ENCODE peak calls at places on chromosome 20, in four cellular contexts. One of them, this sample, is unnamed.

GRCh38 chr20:24647713-24648112 is 178.3 kb downstream of the SYNDIG1 start:
- DNase-seq in suprapubic skin: no peak
- DNase-seq in body of pancreas: no peak
- DNase-seq in adipocyte: no peak
- DNase-seq in this sample: no peak

GRCh38 chr20:56181593-56181992 is 66.9 kb upstream of the MC3R start:
- DNase-seq in adipocyte: no peak
- DNase-seq in suprapubic skin: no peak
- DNase-seq in body of pancreas: no peak
- DNase-seq in this sample: no peak

GRCh38 chr20:61803903-61804804 is 261.5 kb downstream of the TAF4 start:
- DNase-seq in suprapubic skin: no peak
- DNase-seq in adipocyte: peak; percentile 2
- DNase-seq in body of pancreas: no peak
- DNase-seq in this sample: no peak

GRCh38 chr20:62360854-62361798 is 6.0 kb downstream of the LAMA5 start:
- DNase-seq in suprapubic skin: peak; percentile 63
- DNase-seq in body of pancreas: no peak
- DNase-seq in adipocyte: no peak
- DNase-seq in this sample: peak; percentile 23

GRCh38 chr20:13220194-13220856 is 749 bp upstream of the ISM1 start:
- DNase-seq in body of pancreas: peak; percentile 77
- DNase-seq in suprapubic skin: peak; percentile 88
- DNase-seq in adipocyte: peak; percentile 48
- DNase-seq in this sample: peak; percentile 23

GRCh38 chr20:36666181-36666740 is 20.3 kb upstream of the SLA2 start:
- DNase-seq in adipocyte: peak; percentile 18
- DNase-seq in body of pancreas: no peak
- DNase-seq in suprapubic skin: no peak
- DNase-seq in this sample: no peak

GRCh38 chr20:38883081-38883980 is 42.9 kb upstream of the FAM83D start:
- DNase-seq in suprapubic skin: no peak
- DNase-seq in body of pancreas: peak; percentile 16
- DNase-seq in adipocyte: no peak
- DNase-seq in this sample: peak; percentile 98

GRCh38 chr20:58721951-58722371 is 29.4 kb downstream of the NPEPL1 start:
- DNase-seq in suprapubic skin: peak; percentile 61
- DNase-seq in adipocyte: no peak
- DNase-seq in body of pancreas: no peak
- DNase-seq in this sample: no peak

GRCh38 chr20:20454367-20454766 is 86.5 kb downstream of the INSM1 start:
- DNase-seq in body of pancreas: no peak
- DNase-seq in suprapubic skin: no peak
- DNase-seq in adipocyte: no peak
- DNase-seq in this sample: no peak

GRCh38 chr20:19492937-19493336 is 265.1 kb upstream of the RIN2 start:
- DNase-seq in suprapubic skin: no peak
- DNase-seq in adipocyte: no peak
- DNase-seq in body of pancreas: peak; percentile 7
- DNase-seq in this sample: no peak

GRCh38 chr20:47597090-47597489 is 95.4 kb downstream of the NCOA3 start:
- DNase-seq in adipocyte: no peak
- DNase-seq in body of pancreas: no peak
- DNase-seq in suprapubic skin: no peak
- DNase-seq in this sample: no peak

GRCh38 chr20:63174309-63175030 is 41.5 kb downstream of the YTHDF1 start:
- DNase-seq in suprapubic skin: no peak
- DNase-seq in body of pancreas: no peak
- DNase-seq in adipocyte: no peak
- DNase-seq in this sample: no peak

GRCh38 chr20:38141154-38141888 is 23.7 kb downstream of the TGM2 start:
- DNase-seq in body of pancreas: no peak
- DNase-seq in adipocyte: no peak
- DNase-seq in suprapubic skin: no peak
- DNase-seq in this sample: no peak

GRCh38 chr20:8305449-8305978 is 173.4 kb downstream of the PLCB1 start:
- DNase-seq in suprapubic skin: peak; percentile 60
- DNase-seq in adipocyte: peak; percentile 39
- DNase-seq in body of pancreas: peak; percentile 73
- DNase-seq in this sample: peak; percentile 57

DNA sequence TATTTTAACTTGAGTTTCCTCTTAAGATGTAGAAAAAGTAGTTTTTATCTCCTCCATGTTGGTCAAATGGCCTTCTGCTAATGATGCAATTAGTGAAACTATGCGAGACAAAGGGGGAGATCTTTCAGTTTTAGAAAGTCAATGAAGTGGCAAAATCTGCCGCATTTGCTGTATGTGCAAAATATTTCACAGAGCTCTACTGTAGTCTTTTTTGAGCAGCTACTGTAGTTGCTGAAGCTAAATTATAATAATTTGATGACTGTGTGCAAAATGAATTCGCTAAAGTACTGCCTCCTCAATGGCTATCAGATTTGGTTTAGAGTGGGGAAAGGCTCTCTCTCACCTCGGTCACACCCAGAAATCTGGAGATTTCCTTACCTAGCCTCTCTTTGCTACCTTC is 267.6 kb upstream of the ZFP64 start:
- DNase-seq in suprapubic skin: no peak
- DNase-seq in adipocyte: no peak
- DNase-seq in body of pancreas: no peak
- DNase-seq in this sample: no peak
- H3K4me1 ChIP-seq in suprapubic skin: no peaks in the 10 kb centered on the region
- H3K4me1 ChIP-seq in adipocyte: peaks cover 13% of the 10 kb centered on the region
- H3K4me1 ChIP-seq in body of pancreas: no peaks in the 10 kb centered on the region
- H3K4me1 ChIP-seq in this sample: no peaks in the 10 kb centered on the region

GRCh38 chr20:1786496-1786895 is 108.7 kb upstream of the SIRPA start:
- DNase-seq in adipocyte: no peak
- DNase-seq in suprapubic skin: no peak
- DNase-seq in body of pancreas: no peak
- DNase-seq in this sample: no peak

GRCh38 chr20:1784586-1784985 is 110.6 kb upstream of the SIRPA start:
- DNase-seq in adipocyte: no peak
- DNase-seq in body of pancreas: no peak
- DNase-seq in suprapubic skin: no peak
- DNase-seq in this sample: no peak

GRCh38 chr20:1786061-1786460 is 109.1 kb upstream of the SIRPA start:
- DNase-seq in suprapubic skin: no peak
- DNase-seq in adipocyte: no peak
- DNase-seq in body of pancreas: no peak
- DNase-seq in this sample: no peak

GRCh38 chr20:1792274-1792673 is 102.9 kb upstream of the SIRPA start:
- DNase-seq in body of pancreas: no peak
- DNase-seq in adipocyte: no peak
- DNase-seq in suprapubic skin: no peak
- DNase-seq in this sample: no peak

GRCh38 chr20:1788039-1788438 is 107.2 kb upstream of the SIRPA start:
- DNase-seq in body of pancreas: no peak
- DNase-seq in suprapubic skin: no peak
- DNase-seq in adipocyte: no peak
- DNase-seq in this sample: no peak
- H3K27me3 ChIP-seq in body of pancreas: no peaks in the 10 kb centered on the region
- H3K27me3 ChIP-seq in suprapubic skin: peaks cover 5% of the 10 kb centered on the region
- H3K27me3 ChIP-seq in adipocyte: peaks cover 55% of the 10 kb centered on the region
- H3K27me3 ChIP-seq in this sample: no peaks in the 10 kb centered on the region

DNA sequence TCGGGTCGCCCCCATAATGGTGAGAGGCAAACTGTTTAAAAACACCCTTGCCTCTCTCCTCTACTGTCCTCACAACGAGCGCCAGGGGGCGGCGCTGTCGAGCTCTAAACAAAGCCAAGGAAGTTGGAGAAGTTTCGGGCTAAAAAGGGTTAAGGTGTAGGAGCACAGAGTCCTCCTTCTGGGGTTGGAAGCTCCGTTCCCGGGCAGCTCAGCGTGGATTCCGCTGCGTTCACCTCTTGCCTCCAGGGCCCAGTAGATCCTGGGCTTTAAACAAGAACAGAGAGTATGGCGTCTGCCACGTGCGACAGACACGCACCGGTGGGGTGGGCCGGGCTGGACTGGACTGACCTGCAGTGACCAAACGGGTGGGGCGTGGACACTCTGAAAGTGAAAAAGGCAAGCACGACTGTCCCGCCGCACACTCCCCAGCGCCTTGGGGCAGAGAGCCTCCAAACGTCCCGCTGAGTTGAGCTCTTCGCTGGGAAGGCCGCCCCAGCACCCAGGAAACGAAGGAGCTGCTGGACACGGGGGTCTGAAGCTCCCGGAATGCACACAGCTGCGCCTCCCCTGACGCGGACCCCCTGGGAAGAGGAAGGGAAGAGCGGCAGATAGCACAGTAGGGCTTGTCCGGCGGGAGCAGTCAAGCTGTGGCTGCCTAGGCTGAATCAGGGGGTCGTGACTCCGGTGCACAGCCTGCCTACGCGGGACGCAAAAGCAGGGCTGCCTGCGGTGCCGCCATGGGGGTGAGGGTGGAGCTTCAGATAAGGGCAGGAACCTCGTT is 1.6 kb upstream of the THBD start:
- DNase-seq in body of pancreas: peak; percentile 54
- DNase-seq in suprapubic skin: peak; percentile 87
- DNase-seq in adipocyte: peak; percentile 88
- DNase-seq in this sample: no peak
- H3K4me3 ChIP-seq in body of pancreas: no peak overlapping the region
- H3K4me3 ChIP-seq in suprapubic skin: peak overlapping the region; percentile 69
- H3K4me3 ChIP-seq in adipocyte: peak overlapping the region; percentile 80
- H3K4me3 ChIP-seq in this sample: no peak overlapping the region

GRCh38 chr20:41359541-41360011 is 7.0 kb downstream of the EMILIN3 start:
- DNase-seq in adipocyte: no peak
- DNase-seq in suprapubic skin: no peak
- DNase-seq in body of pancreas: no peak
- DNase-seq in this sample: no peak

GRCh38 chr20:41358717-41359116 is 7.9 kb downstream of the EMILIN3 start:
- DNase-seq in suprapubic skin: no peak
- DNase-seq in body of pancreas: no peak
- DNase-seq in adipocyte: no peak
- DNase-seq in this sample: no peak

GRCh38 chr20:41356951-41357350 is 9.7 kb downstream of the EMILIN3 start:
- DNase-seq in suprapubic skin: no peak
- DNase-seq in body of pancreas: no peak
- DNase-seq in adipocyte: no peak
- DNase-seq in this sample: no peak

GRCh38 chr20:41357424-41358163 is 9.0 kb downstream of the EMILIN3 start:
- DNase-seq in suprapubic skin: no peak
- DNase-seq in body of pancreas: no peak
- DNase-seq in adipocyte: no peak
- DNase-seq in this sample: no peak

DNA sequence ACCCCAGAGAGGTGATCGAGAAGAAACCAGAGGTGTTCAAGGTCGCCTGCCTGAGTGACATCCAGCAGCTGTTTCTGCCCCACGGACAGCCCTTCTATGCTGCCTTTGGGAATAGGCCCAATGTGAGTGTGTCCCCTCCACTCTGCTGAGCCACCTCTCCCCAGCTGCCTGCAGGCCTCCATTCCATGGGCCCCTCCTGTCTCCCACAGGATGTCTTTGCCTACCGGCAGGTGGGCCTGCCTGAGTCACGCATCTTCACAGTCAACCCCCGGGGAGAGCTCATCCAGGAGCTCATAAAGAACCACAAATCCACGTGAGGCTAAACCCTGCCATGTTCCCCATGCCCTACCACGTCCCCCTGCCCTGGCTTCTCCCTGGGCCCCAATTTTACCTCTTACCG is 8.4 kb downstream of the EMILIN3 start:
- DNase-seq in body of pancreas: no peak
- DNase-seq in adipocyte: no peak
- DNase-seq in suprapubic skin: no peak
- DNase-seq in this sample: no peak
- H3K4me1 ChIP-seq in body of pancreas: peaks cover 10% of the 10 kb centered on the region
- H3K4me1 ChIP-seq in adipocyte: no peaks in the 10 kb centered on the region
- H3K4me1 ChIP-seq in suprapubic skin: no peaks in the 10 kb centered on the region
- H3K4me1 ChIP-seq in this sample: peaks cover 9% of the 10 kb centered on the region